ENCODE peak calls at places on chromosomes 5 and 9, in six cellular contexts. N, C, S, W, J and U are unnamed samples.

GRCh38 chr9:137435980-137436760 is 5.0 kb downstream of the ENTPD8 start:
- DNase-seq in J (no peak), W (peak), S (no peak), N (peak), C (peak), U (peak)

GRCh38 chr5:115402822-115403577 is 106.5 kb upstream of the CCDC112 start:
- DNase-seq in N (peak), C (no peak), S (no peak), W (peak), J (no peak), U (no peak)

GRCh38 chr5:121025671-121026070 is 561.6 kb downstream of the PRR16 start:
- DNase-seq in W (no peak), J (no peak), S (no peak), N (no peak), C (no peak), U (no peak)

GRCh38 chr5:133681896-133682295 is 69.6 kb upstream of the FSTL4 start:
- DNase-seq in C (no peak), N (no peak), J (no peak), W (no peak), S (no peak), U (no peak)

GRCh38 chr9:73009649-73010288 is 56.9 kb upstream of the ALDH1A1 start:
- DNase-seq in W (no peak), C (no peak), N (no peak), J (no peak), S (no peak), U (no peak)

GRCh38 chr9:133731876-133732321 is 6.3 kb downstream of the SARDH start:
- DNase-seq in J (no peak), S (no peak), N (peak), C (peak), W (peak), U (no peak)

GRCh38 chr9:71897573-71897972 is 13.4 kb downstream of the ABHD17B start:
- DNase-seq in W (no peak), S (no peak), J (no peak), C (no peak), N (no peak), U (no peak)

GRCh38 chr5:10021248-10021647 is 228.4 kb downstream of the ATPSCKMT start:
- DNase-seq in J (no peak), S (no peak), N (no peak), W (peak), C (no peak), U (no peak)

GRCh38 chr9:118318770-118319443 is 614.7 kb downstream of the TLR4 start:
- DNase-seq in N (no peak), C (peak), W (no peak), J (no peak), S (peak), U (no peak)

GRCh38 chr5:132369471-132370240 is at the start of gene SLC22A5:
- DNase-seq in W (peak), C (peak), S (no peak), J (peak), N (peak), U (peak)

GRCh38 chr9:35862328-35862727 is 7.9 kb downstream of the OR13J1 start:
- DNase-seq in N (no peak), J (no peak), C (no peak), S (no peak), W (no peak), U (no peak)

GRCh38 chr9:127877566-127877998 is at the start of gene AK1:
- DNase-seq in J (peak), C (no peak), S (peak), W (peak), N (peak), U (peak)

GRCh38 chr5:90264930-90265857 is 144.4 kb downstream of the CETN3 start:
- DNase-seq in C (peak), S (peak), J (peak), W (peak), N (peak), U (peak)

GRCh38 chr5:170117736-170118135 is 12.0 kb downstream of the FOXI1 start:
- DNase-seq in W (no peak), S (no peak), J (no peak), C (no peak), N (no peak), U (no peak)

GRCh38 chr5:9239071-9239470 is 306.8 kb downstream of the SEMA5A start:
- DNase-seq in W (peak), S (no peak), J (no peak), N (peak), C (no peak), U (no peak)

GRCh38 chr5:61823796-61824195 is 482.2 kb upstream of the KIF2A start:
- DNase-seq in N (no peak), C (no peak), S (no peak), W (no peak), J (no peak), U (no peak)

GRCh38 chr5:57157666-57158065 is 16.2 kb upstream of the GPBP1 start:
- DNase-seq in S (no peak), J (no peak), N (no peak), C (no peak), W (no peak), U (no peak)

GRCh38 chr5:180684623-180685161 is 35.3 kb upstream of the FLT4 start:
- DNase-seq in S (no peak), C (no peak), N (no peak), J (no peak), W (no peak), U (no peak)

GRCh38 chr9:105150991-105151685 is 93.3 kb upstream of the SLC44A1 start:
- DNase-seq in J (no peak), C (no peak), W (peak), N (peak), S (no peak), U (no peak)

GRCh38 chr9:33117816-33118215 is 41.3 kb upstream of the SMU1 start:
- DNase-seq in S (no peak), W (no peak), J (no peak), N (no peak), C (no peak), U (no peak)

GRCh38 chr5:78787763-78788162 is 139.2 kb upstream of the LHFPL2 start:
- DNase-seq in C (no peak), J (no peak), N (no peak), W (peak), S (no peak), U (no peak)

GRCh38 chr5:101915559-101915958 is 380.5 kb downstream of the SLCO4C1 start:
- DNase-seq in S (no peak), J (no peak), W (no peak), C (peak), N (no peak), U (no peak)

GRCh38 chr9:33415152-33416038 is 13.0 kb upstream of the AQP7 start:
- DNase-seq in W (peak), S (peak), C (peak), N (no peak), J (peak), U (peak)

GRCh38 chr5:169861433-169861832 is 118.9 kb downstream of the INSYN2B start:
- DNase-seq in S (no peak), W (no peak), J (no peak), N (no peak), C (no peak), U (no peak)

GRCh38 chr9:3495850-3496249 is 30.0 kb downstream of the RFX3 start:
- DNase-seq in J (no peak), C (no peak), W (no peak), S (no peak), N (no peak), U (no peak)

GRCh38 chr5:168752416-168753190 is 173.4 kb upstream of the PANK3 start:
- DNase-seq in S (no peak), C (no peak), W (no peak), J (no peak), N (no peak), U (no peak)

GRCh38 chr5:176647870-176648466 is 684 bp downstream of the TSPAN17 start:
- DNase-seq in J (no peak), S (peak), N (no peak), W (peak), C (no peak), U (peak)

GRCh38 chr5:179254638-179255271 is 90.5 kb downstream of the ADAMTS2 start:
- DNase-seq in C (no peak), J (no peak), N (no peak), S (no peak), W (no peak), U (no peak)

GRCh38 chr9:74974558-74974957 is 21.8 kb upstream of the C9orf40 start:
- DNase-seq in N (no peak), J (no peak), S (no peak), W (no peak), C (no peak), U (no peak)

GRCh38 chr9:121735065-121735791 is 83.8 kb downstream of the DAB2IP start:
- DNase-seq in J (no peak), S (no peak), C (peak), W (peak), N (peak), U (no peak)

GRCh38 chr5:30040483-30041116 is 1152.9 kb upstream of the CDH6 start:
- DNase-seq in C (peak), N (peak), S (no peak), J (peak), W (peak), U (no peak)

GRCh38 chr9:32550046-32550608 is 2.0 kb upstream of the SMIM27 start:
- DNase-seq in N (peak), C (peak), J (no peak), S (no peak), W (peak), U (no peak)

DNA sequence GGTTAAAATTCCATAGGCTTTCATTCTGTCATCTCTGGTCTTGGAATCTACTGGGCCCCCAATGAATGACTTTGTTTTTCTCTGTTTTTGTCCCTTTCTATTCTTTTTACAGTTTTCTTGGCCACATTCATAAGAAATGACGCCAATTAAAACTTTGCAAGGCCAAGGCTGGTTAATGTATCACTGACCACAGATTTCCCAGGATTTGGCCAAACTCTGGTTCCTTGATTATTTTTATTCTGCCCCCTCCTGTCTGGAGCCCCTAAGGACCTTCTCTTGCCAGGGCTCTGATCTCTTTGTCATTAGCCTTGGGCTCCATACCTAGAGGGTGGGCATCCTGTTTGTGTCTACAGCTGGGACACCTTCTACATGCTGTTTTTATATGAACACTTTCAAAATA is 388.9 kb upstream of the PAPPA start:
- DNase-seq in S (peak), N (no peak), J (no peak), W (peak), C (no peak), U (no peak)
- TF ChIP-seq CTCF in S (no peak), N (no peak), J (no peak), W (no peak), C (no peak), U (no peak)

DNA sequence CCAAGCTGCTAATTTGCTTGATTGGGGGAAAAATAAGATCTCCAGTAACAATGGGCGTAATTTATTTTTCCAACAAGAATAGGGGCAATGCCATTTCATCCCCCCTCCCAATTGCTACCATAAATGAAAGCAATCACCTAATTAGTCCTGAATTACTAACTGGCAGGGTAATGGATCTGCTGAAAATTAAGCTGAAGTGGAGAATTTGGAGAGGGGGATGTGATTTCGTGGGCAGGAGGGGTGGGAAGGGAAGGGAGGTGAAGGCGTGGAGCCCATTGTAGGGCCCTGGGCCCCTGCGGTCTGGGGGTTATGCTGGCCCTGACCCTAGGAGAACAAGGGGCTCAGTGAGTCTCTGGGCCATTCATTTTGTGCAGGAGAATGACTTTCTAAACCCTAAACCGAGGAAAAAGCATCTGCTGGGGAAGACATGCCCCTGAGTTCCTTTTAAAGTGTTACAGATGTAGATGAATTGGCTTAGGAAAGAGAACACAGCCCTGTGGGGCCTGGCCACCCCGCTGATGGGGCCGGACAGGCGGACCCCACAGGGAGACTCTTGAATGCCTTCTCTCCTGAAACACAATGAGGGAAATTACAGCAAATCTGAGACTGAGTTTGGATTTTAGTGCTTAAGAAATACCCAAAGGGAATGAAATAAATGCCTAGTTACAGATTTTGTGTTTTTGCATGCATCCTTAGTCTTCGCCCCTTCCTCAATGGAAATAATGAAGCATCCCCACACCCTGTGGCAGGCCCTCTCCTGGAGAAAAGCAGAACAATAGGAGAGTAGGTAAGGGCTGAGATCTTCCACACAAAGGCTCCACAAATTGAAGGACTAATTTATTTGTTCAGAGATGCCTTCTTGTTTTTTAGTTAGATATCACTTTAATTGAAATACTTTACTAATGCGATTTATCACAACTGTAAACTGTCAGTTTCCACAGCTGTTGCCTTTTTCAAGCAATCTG is 143.2 kb downstream of the PSAT1 start:
- DNase-seq in W (no peak), N (no peak), C (no peak), S (no peak), J (no peak), U (no peak)
- TF ChIP-seq CTCF in W (no peak), N (peak), C (no peak), S (no peak), J (no peak), U (no peak)

DNA sequence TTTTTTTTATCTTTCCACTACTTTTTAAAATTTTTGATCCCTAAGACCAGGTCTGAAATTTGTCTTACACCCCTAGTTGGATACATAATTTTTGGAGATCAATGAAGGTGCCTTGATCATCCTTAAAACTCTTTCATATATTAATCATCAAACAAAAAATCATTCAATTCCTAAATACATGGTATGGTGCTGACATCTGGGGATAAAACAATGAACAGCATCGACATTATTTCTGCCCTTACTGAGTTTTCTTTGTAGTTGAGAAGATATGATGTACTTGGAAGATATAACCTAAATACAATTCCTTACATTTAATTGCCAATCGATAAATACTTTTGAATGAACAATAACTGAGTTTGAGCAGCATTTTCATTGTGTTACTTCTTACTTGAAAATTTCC is 18.3 kb downstream of the SPINK9 start:
- DNase-seq in J (no peak), S (no peak), W (no peak), C (no peak), N (no peak), U (no peak)
- TF ChIP-seq CTCF in J (no peak), S (no peak), W (no peak), C (no peak), N (no peak), U (no peak)

GRCh38 chr9:136358888-136359287 is 4.7 kb downstream of the DNLZ start:
- DNase-seq in W (no peak), S (no peak), N (no peak), C (no peak), J (no peak), U (no peak)

GRCh38 chr9:136354592-136355085 is 8.9 kb downstream of the DNLZ start:
- DNase-seq in W (peak), J (no peak), N (peak), C (peak), S (peak), U (peak)

GRCh38 chr9:136355616-136356557 is 7.7 kb downstream of the DNLZ start:
- DNase-seq in N (no peak), C (no peak), W (no peak), J (no peak), S (no peak), U (no peak)

GRCh38 chr9:136358016-136358415 is 5.5 kb downstream of the DNLZ start:
- DNase-seq in W (no peak), J (no peak), C (no peak), S (no peak), N (no peak), U (no peak)

GRCh38 chr9:136357326-136357725 is 6.2 kb downstream of the DNLZ start:
- DNase-seq in W (no peak), N (no peak), S (no peak), J (no peak), C (no peak), U (no peak)
- TF ChIP-seq CTCF in W (no peak), N (no peak), S (no peak), J (no peak), C (no peak), U (no peak)

DNA sequence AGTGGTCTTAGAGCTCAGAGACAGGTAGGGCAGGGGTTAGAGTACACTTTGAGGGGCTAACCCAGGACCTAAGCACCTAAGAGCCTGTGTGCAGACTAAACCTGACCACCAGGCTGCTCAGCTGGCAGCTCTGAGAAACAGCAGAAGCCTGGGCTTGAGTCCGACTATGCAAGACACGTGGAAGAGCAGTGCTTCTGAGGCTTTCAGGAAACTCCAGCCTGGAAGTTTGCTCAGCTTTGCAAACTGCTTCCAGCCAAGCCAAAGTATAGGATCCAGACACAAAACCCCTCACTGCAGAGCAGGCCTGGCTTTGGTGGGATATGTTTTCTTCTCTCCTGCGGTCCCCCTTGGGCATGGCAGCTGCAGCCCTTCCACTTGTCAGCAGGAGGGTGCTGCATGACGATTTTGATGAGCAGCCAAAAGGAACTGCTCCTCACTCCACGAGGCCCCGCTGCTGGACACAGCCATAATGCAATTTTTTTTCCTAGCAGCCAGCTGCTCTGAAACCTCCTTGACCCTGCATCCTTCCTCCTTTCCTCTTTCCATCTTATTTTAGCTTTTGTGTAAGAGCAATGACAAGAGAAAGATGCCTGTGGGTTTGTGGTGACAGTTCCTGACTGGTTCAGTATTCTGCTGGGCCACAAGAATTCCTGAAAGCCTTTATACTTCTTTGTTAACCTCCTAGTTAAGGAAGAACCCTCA is 123.1 kb downstream of the LIFR start:
- DNase-seq in W (peak), C (no peak), N (peak), J (no peak), S (peak), U (peak)
- TF ChIP-seq CTCF in W (no peak), C (no peak), N (no peak), J (no peak), S (no peak), U (peak)

GRCh38 chr5:122457178-122457826 is 145.3 kb downstream of the SNCAIP start:
- DNase-seq in W (no peak), N (no peak), J (no peak), C (no peak), S (no peak), U (no peak)

GRCh38 chr5:122463221-122463620 is 151.2 kb downstream of the SNCAIP start:
- DNase-seq in S (no peak), W (peak), N (no peak), J (no peak), C (no peak), U (no peak)

GRCh38 chr5:122464191-122464590 is 152.2 kb downstream of the SNCAIP start:
- DNase-seq in J (no peak), S (no peak), W (no peak), N (no peak), C (no peak), U (no peak)

GRCh38 chr5:122454522-122454921 is 142.5 kb downstream of the SNCAIP start:
- DNase-seq in W (no peak), N (no peak), J (no peak), C (no peak), S (no peak), U (no peak)

DNA sequence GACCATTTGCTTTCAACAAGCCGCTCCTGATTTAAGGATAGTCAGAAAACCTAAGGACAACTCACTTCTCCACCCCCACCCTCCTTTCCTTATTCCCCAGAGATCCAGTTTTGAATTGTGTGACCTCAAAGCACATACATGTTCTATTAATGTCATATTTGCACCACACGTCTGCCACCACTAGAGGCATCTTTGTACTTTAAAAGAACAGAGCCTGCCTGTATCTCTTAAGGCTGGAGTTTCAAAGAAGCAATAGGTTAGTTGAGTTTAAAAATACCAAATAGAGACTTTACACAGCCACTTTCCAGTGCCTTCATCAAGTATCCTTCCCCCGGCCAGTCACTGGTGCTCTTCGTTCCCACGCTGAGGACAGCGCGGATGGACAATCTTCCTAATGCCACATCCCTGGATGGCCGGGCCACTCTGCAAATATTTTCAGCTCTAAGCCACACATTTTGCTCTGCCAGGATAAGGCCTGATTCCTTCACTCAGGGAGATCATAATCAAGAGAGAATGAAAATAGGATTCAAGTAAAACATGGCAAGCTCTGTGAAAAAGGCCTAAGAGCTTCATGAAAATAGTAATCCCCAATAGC is 146.3 kb downstream of the SNCAIP start:
- DNase-seq in N (no peak), S (no peak), W (peak), J (no peak), C (peak), U (no peak)
- TF ChIP-seq CTCF in N (peak), S (peak), W (peak), J (peak), C (peak), U (peak)

GRCh38 chr9:5608298-5609254 is 20.3 kb upstream of the RIC1 start:
- DNase-seq in S (no peak), N (no peak), C (no peak), J (no peak), W (peak), U (no peak)
- TF ChIP-seq CTCF in S (peak), N (no peak), C (no peak), J (no peak), W (no peak), U (peak)